ENCODE peak calls at places on chromosomes 13 and 19, in seven cellular contexts. One of them, this sample, is unnamed.

GRCh38 chr13:34750078-34750703 is 191.9 kb upstream of the NBEA start:
- DNase-seq in GM23338: peak; percentile 68
- DNase-seq in esophagus squamous epithelium: no peak
- DNase-seq in psoas muscle: no peak
- DNase-seq in fibroblast of pulmonary artery: peak; percentile 55
- DNase-seq in suprapubic skin: no peak
- DNase-seq in HFF-Myc: no peak
- DNase-seq in this sample: peak; percentile 62

GRCh38 chr19:35076026-35076370 is 34.5 kb downstream of the HPN start:
- DNase-seq in GM23338: no peak
- DNase-seq in esophagus squamous epithelium: no peak
- DNase-seq in HFF-Myc: no peak
- DNase-seq in suprapubic skin: no peak
- DNase-seq in fibroblast of pulmonary artery: no peak
- DNase-seq in psoas muscle: no peak
- DNase-seq in this sample: no peak

GRCh38 chr19:52896431-52897148 is 845 bp downstream of the ZNF320 start:
- DNase-seq in suprapubic skin: peak; percentile 64
- DNase-seq in fibroblast of pulmonary artery: peak; percentile 11
- DNase-seq in psoas muscle: peak; percentile 58
- DNase-seq in HFF-Myc: no peak
- DNase-seq in GM23338: peak; percentile 47
- DNase-seq in esophagus squamous epithelium: no peak
- DNase-seq in this sample: peak; percentile 22

GRCh38 chr13:26618726-26619125 is 61.2 kb downstream of the WASF3 start:
- DNase-seq in fibroblast of pulmonary artery: no peak
- DNase-seq in psoas muscle: no peak
- DNase-seq in GM23338: no peak
- DNase-seq in esophagus squamous epithelium: no peak
- DNase-seq in suprapubic skin: no peak
- DNase-seq in HFF-Myc: no peak
- DNase-seq in this sample: no peak

GRCh38 chr13:79295906-79296564 is 110.0 kb downstream of the RBM26 start:
- DNase-seq in psoas muscle: no peak
- DNase-seq in fibroblast of pulmonary artery: no peak
- DNase-seq in HFF-Myc: no peak
- DNase-seq in esophagus squamous epithelium: no peak
- DNase-seq in GM23338: no peak
- DNase-seq in suprapubic skin: no peak
- DNase-seq in this sample: no peak

GRCh38 chr13:92827503-92827902 is 399.1 kb upstream of the GPC6 start:
- DNase-seq in suprapubic skin: no peak
- DNase-seq in GM23338: no peak
- DNase-seq in esophagus squamous epithelium: no peak
- DNase-seq in fibroblast of pulmonary artery: no peak
- DNase-seq in psoas muscle: no peak
- DNase-seq in HFF-Myc: no peak
- DNase-seq in this sample: no peak

GRCh38 chr13:20303636-20304035 is 71.5 kb upstream of the GJB6 start:
- DNase-seq in GM23338: no peak
- DNase-seq in HFF-Myc: no peak
- DNase-seq in fibroblast of pulmonary artery: no peak
- DNase-seq in psoas muscle: no peak
- DNase-seq in esophagus squamous epithelium: no peak
- DNase-seq in suprapubic skin: no peak
- DNase-seq in this sample: no peak

GRCh38 chr19:33273881-33274662 is 28.3 kb downstream of the CEBPA start:
- DNase-seq in psoas muscle: no peak
- DNase-seq in GM23338: no peak
- DNase-seq in esophagus squamous epithelium: no peak
- DNase-seq in HFF-Myc: peak; percentile 78
- DNase-seq in suprapubic skin: no peak
- DNase-seq in fibroblast of pulmonary artery: peak; percentile 85
- DNase-seq in this sample: peak; percentile 93

GRCh38 chr19:10271543-10272086 is 695 bp downstream of the ICAM1 start:
- DNase-seq in fibroblast of pulmonary artery: peak; percentile 46
- DNase-seq in GM23338: no peak
- DNase-seq in suprapubic skin: no peak
- DNase-seq in HFF-Myc: no peak
- DNase-seq in esophagus squamous epithelium: no peak
- DNase-seq in psoas muscle: no peak
- DNase-seq in this sample: peak; percentile 66

GRCh38 chr13:76335463-76335862 is 550.7 kb downstream of the KCTD12 start:
- DNase-seq in suprapubic skin: no peak
- DNase-seq in esophagus squamous epithelium: no peak
- DNase-seq in psoas muscle: no peak
- DNase-seq in GM23338: no peak
- DNase-seq in fibroblast of pulmonary artery: no peak
- DNase-seq in HFF-Myc: no peak
- DNase-seq in this sample: no peak

GRCh38 chr13:52459668-52460067 is 4.4 kb downstream of the CKAP2 start:
- DNase-seq in psoas muscle: no peak
- DNase-seq in suprapubic skin: no peak
- DNase-seq in fibroblast of pulmonary artery: peak; percentile 48
- DNase-seq in esophagus squamous epithelium: no peak
- DNase-seq in HFF-Myc: no peak
- DNase-seq in GM23338: no peak
- DNase-seq in this sample: peak; percentile 78

GRCh38 chr13:27533155-27533643 is 82.8 kb upstream of the MTIF3 start:
- DNase-seq in HFF-Myc: no peak
- DNase-seq in suprapubic skin: peak; percentile 84
- DNase-seq in fibroblast of pulmonary artery: peak; percentile 82
- DNase-seq in GM23338: peak; percentile 89
- DNase-seq in psoas muscle: peak; percentile 90
- DNase-seq in esophagus squamous epithelium: no peak
- DNase-seq in this sample: peak; percentile 81

GRCh38 chr19:10719466-10719961 is 1.6 kb downstream of the DNM2 start:
- DNase-seq in GM23338: no peak
- DNase-seq in suprapubic skin: no peak
- DNase-seq in psoas muscle: no peak
- DNase-seq in HFF-Myc: no peak
- DNase-seq in fibroblast of pulmonary artery: no peak
- DNase-seq in esophagus squamous epithelium: no peak
- DNase-seq in this sample: no peak

GRCh38 chr19:14525729-14526128 is 3.7 kb upstream of the TECR start:
- DNase-seq in esophagus squamous epithelium: no peak
- DNase-seq in suprapubic skin: no peak
- DNase-seq in HFF-Myc: no peak
- DNase-seq in psoas muscle: no peak
- DNase-seq in GM23338: no peak
- DNase-seq in fibroblast of pulmonary artery: no peak
- DNase-seq in this sample: no peak

GRCh38 chr19:39409207-39409885 is 2.7 kb downstream of the ZFP36 start:
- DNase-seq in suprapubic skin: peak; percentile 96
- DNase-seq in GM23338: peak; percentile 99
- DNase-seq in esophagus squamous epithelium: peak; percentile 79
- DNase-seq in HFF-Myc: no peak
- DNase-seq in fibroblast of pulmonary artery: peak; percentile 70
- DNase-seq in psoas muscle: peak; percentile 98
- DNase-seq in this sample: no peak

GRCh38 chr19:15671237-15671636 is 1.6 kb upstream of the CYP4F12 start:
- DNase-seq in psoas muscle: no peak
- DNase-seq in fibroblast of pulmonary artery: no peak
- DNase-seq in HFF-Myc: no peak
- DNase-seq in suprapubic skin: no peak
- DNase-seq in GM23338: no peak
- DNase-seq in esophagus squamous epithelium: no peak
- DNase-seq in this sample: no peak

GRCh38 chr19:15675560-15675959 is 2.7 kb downstream of the CYP4F12 start:
- DNase-seq in psoas muscle: no peak
- DNase-seq in suprapubic skin: no peak
- DNase-seq in HFF-Myc: no peak
- DNase-seq in GM23338: no peak
- DNase-seq in fibroblast of pulmonary artery: no peak
- DNase-seq in esophagus squamous epithelium: no peak
- DNase-seq in this sample: no peak

GRCh38 chr19:15671891-15672579 is 852 bp upstream of the CYP4F12 start:
- DNase-seq in HFF-Myc: no peak
- DNase-seq in suprapubic skin: no peak
- DNase-seq in fibroblast of pulmonary artery: no peak
- DNase-seq in GM23338: no peak
- DNase-seq in esophagus squamous epithelium: no peak
- DNase-seq in psoas muscle: no peak
- DNase-seq in this sample: no peak

GRCh38 chr19:15673176-15673654 is 328 bp downstream of the CYP4F12 start:
- DNase-seq in GM23338: no peak
- DNase-seq in psoas muscle: no peak
- DNase-seq in esophagus squamous epithelium: no peak
- DNase-seq in suprapubic skin: no peak
- DNase-seq in HFF-Myc: no peak
- DNase-seq in fibroblast of pulmonary artery: no peak
- DNase-seq in this sample: no peak

DNA sequence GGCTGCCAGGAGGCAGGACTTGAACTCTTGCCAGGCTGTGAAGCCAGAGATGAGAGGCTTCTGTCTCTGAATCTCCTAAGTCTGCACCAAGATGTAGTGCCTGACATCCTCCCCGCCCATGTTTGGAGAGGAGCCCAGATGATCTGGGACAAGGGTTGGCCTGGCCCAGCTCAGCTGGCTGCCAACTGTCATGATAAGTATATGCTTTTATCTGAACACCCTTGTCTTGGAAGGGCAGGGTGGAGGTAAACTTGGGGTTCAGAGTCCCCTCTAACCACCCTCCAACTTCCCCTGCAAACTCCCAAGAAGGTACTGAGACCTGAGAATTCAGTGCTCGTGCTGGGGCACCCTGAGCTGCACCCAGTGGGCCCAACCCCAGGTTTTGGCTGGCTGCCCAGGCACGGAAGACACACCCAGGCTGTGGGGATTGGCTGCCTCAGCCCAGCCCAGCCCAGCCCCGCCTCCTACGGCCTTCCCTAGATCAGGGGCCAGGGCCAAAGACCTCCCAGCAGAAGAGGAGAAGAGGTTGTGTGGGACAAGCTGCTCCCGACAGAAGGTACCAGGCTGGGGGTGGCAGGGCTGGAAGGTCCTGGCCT is at the start of gene CYP4F12:
- DNase-seq in HFF-Myc: no peak
- DNase-seq in suprapubic skin: peak; percentile 85
- DNase-seq in fibroblast of pulmonary artery: peak; percentile 20
- DNase-seq in GM23338: peak; percentile 17
- DNase-seq in psoas muscle: peak; percentile 89
- DNase-seq in esophagus squamous epithelium: peak; percentile 5
- DNase-seq in this sample: peak; percentile 67
- H3K4me3 ChIP-seq in HFF-Myc: no peak within 1 kb of the TSS
- H3K4me3 ChIP-seq in suprapubic skin: peak within 1 kb of the TSS; percentile 32
- H3K4me3 ChIP-seq in fibroblast of pulmonary artery: no peak within 1 kb of the TSS
- H3K4me3 ChIP-seq in GM23338: no peak within 1 kb of the TSS
- H3K4me3 ChIP-seq in psoas muscle: peak within 1 kb of the TSS; percentile 28
- H3K4me3 ChIP-seq in esophagus squamous epithelium: peak within 1 kb of the TSS; percentile 45
- H3K4me3 ChIP-seq in this sample: no peak within 1 kb of the TSS

DNA sequence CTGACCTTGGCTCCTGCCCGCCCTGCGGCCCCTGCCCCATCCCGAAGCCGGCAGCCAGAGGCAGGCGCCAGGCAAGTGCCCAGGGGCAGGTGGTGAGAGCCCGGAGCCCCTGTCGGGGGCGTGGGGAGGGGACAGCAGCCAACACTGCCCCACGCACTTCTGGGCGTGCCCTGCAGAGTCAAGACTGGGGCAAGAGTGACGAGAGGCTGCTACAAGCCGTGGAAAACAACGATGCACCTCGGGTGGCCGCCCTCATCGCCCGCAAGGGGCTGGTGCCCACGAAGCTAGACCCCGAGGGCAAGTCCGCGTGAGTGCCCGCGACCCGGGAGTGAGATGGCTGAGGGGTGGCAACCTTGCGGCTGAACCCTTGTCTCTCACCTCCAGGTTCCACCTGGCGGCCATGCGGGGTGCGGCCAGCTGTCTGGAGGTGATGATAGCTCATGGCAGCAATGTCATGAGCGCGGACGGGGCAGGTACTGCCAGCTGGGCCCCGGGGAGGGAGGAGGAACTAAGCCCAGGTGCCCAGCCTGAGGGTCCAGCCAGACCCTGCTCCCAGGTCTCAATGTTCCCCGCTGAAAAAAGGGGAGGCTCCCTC is 17.3 kb downstream of the ANKRD24 start:
- DNase-seq in esophagus squamous epithelium: no peak
- DNase-seq in suprapubic skin: no peak
- DNase-seq in psoas muscle: no peak
- DNase-seq in GM23338: peak; percentile 70
- DNase-seq in HFF-Myc: no peak
- DNase-seq in fibroblast of pulmonary artery: no peak
- DNase-seq in this sample: no peak
- TF ChIP-seq CTCF in esophagus squamous epithelium: no peak
- TF ChIP-seq CTCF in suprapubic skin: no peak
- TF ChIP-seq CTCF in psoas muscle: no peak
- TF ChIP-seq CTCF in GM23338: peak; percentile 36
- TF ChIP-seq CTCF in HFF-Myc: no peak
- TF ChIP-seq CTCF in fibroblast of pulmonary artery: no peak
- TF ChIP-seq CTCF in this sample: no peak

GRCh38 chr19:5627395-5627904 is 4.6 kb downstream of the SAFB start:
- DNase-seq in psoas muscle: peak; percentile 79
- DNase-seq in suprapubic skin: no peak
- DNase-seq in HFF-Myc: peak; percentile 40
- DNase-seq in GM23338: peak; percentile 38
- DNase-seq in esophagus squamous epithelium: no peak
- DNase-seq in fibroblast of pulmonary artery: no peak
- DNase-seq in this sample: peak; percentile 47

GRCh38 chr19:5624741-5625140 is 1.9 kb downstream of the SAFB start:
- DNase-seq in suprapubic skin: no peak
- DNase-seq in HFF-Myc: no peak
- DNase-seq in GM23338: peak; percentile 24
- DNase-seq in psoas muscle: no peak
- DNase-seq in esophagus squamous epithelium: no peak
- DNase-seq in fibroblast of pulmonary artery: no peak
- DNase-seq in this sample: no peak

GRCh38 chr19:5624154-5624663 is 1.3 kb downstream of the SAFB start:
- DNase-seq in esophagus squamous epithelium: no peak
- DNase-seq in GM23338: peak; percentile 52
- DNase-seq in psoas muscle: peak; percentile 71
- DNase-seq in suprapubic skin: no peak
- DNase-seq in fibroblast of pulmonary artery: peak; percentile 48
- DNase-seq in HFF-Myc: no peak
- DNase-seq in this sample: peak; percentile 38

GRCh38 chr19:5623397-5624153 is 692 bp downstream of the SAFB start:
- DNase-seq in fibroblast of pulmonary artery: no peak
- DNase-seq in psoas muscle: no peak
- DNase-seq in HFF-Myc: no peak
- DNase-seq in suprapubic skin: peak; percentile 71
- DNase-seq in GM23338: no peak
- DNase-seq in esophagus squamous epithelium: no peak
- DNase-seq in this sample: no peak

GRCh38 chr19:5625641-5626040 is 2.8 kb downstream of the SAFB start:
- DNase-seq in esophagus squamous epithelium: no peak
- DNase-seq in fibroblast of pulmonary artery: no peak
- DNase-seq in suprapubic skin: no peak
- DNase-seq in HFF-Myc: no peak
- DNase-seq in GM23338: no peak
- DNase-seq in psoas muscle: no peak
- DNase-seq in this sample: peak; percentile 22
- H3K4me3 ChIP-seq in esophagus squamous epithelium: no peak overlapping the region
- H3K4me3 ChIP-seq in fibroblast of pulmonary artery: no peak overlapping the region
- H3K4me3 ChIP-seq in suprapubic skin: peak overlapping the region; percentile 87
- H3K4me3 ChIP-seq in HFF-Myc: peak overlapping the region; percentile 99
- H3K4me3 ChIP-seq in GM23338: peak overlapping the region; percentile 98
- H3K4me3 ChIP-seq in psoas muscle: peak overlapping the region; percentile 98
- H3K4me3 ChIP-seq in this sample: no peak overlapping the region

DNA sequence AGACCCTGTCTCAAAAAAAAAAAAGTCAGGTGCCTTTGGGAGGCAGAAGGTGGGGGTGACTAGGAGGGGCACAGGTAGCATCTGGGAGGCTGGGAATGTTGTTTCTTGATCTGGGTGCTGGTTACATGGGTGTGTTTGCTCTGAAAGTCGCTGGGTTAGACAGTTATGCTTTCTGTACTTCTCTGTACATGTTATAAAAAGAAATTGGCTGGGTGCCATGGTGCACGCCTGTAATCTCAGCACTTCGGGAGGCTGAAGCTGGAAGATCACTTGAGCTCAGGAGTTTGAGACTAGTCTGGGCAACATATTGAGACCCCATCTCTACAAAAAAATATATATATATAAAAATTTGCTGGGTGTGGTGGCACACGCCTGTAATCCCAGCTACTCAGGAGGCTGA is 15.1 kb downstream of the NOSIP start:
- DNase-seq in HFF-Myc: no peak
- DNase-seq in suprapubic skin: no peak
- DNase-seq in esophagus squamous epithelium: no peak
- DNase-seq in fibroblast of pulmonary artery: peak; percentile 43
- DNase-seq in psoas muscle: no peak
- DNase-seq in GM23338: no peak
- DNase-seq in this sample: peak; percentile 31
- TF ChIP-seq CTCF in HFF-Myc: no peak
- TF ChIP-seq CTCF in suprapubic skin: no peak
- TF ChIP-seq CTCF in esophagus squamous epithelium: no peak
- TF ChIP-seq CTCF in fibroblast of pulmonary artery: no peak
- TF ChIP-seq CTCF in psoas muscle: no peak
- TF ChIP-seq CTCF in GM23338: no peak
- TF ChIP-seq CTCF in this sample: no peak